ENCODE peak calls at places on chromosome 11, in five cellular contexts. Z is K562, L is transverse colon, K is sigmoid colon, D is uterus. N is an unnamed sample.
A peak's percentile ranks its signal among the peaks of the same experiment; 100 is the strongest.

GRCh38 chr11:78832226-78832947 is 257.7 kb upstream of the NARS2 start:
- DNase-seq in Z (no peak), L (no peak), K (no peak), D (no peak), N (no peak)

GRCh38 chr11:44734982-44735381 is 8.2 kb downstream of the TSPAN18 start:
- DNase-seq in Z (no peak), L (no peak), K (no peak), D (no peak), N (no peak)

GRCh38 chr11:28144808-28145207 is 36.6 kb downstream of the METTL15 start:
- DNase-seq in Z (no peak), L (no peak), K (no peak), D (no peak), N (no peak)

GRCh38 chr11:72295471-72295870 is 51.5 kb upstream of the PHOX2A start:
- DNase-seq in Z (no peak), L (no peak), K (no peak), D (no peak), N (no peak)

GRCh38 chr11:126153999-126154398 is 57.5 kb downstream of the RPUSD4 start:
- DNase-seq in Z (no peak), L (no peak), K (peak; percentile 62), D (no peak), N (no peak)

GRCh38 chr11:100525635-100526034 is 161.5 kb upstream of the ARHGAP42 start:
- DNase-seq in Z (no peak), L (no peak), K (no peak), D (no peak), N (no peak)

GRCh38 chr11:73313652-73314051 is 5.6 kb downstream of the ARHGEF17 start:
- DNase-seq in Z (no peak), L (no peak), K (no peak), D (no peak), N (no peak)

GRCh38 chr11:82682003-82682751 is 51.5 kb downstream of the FAM181B start:
- DNase-seq in Z (peak; percentile 45), L (peak; percentile 16), K (no peak), D (no peak), N (peak; percentile 29)

GRCh38 chr11:62925745-62926668 is 4.8 kb upstream of the CHRM1 start:
- DNase-seq in Z (no peak), L (no peak), K (no peak), D (no peak), N (no peak)

GRCh38 chr11:126523441-126523840 is 168.0 kb downstream of the ST3GAL4 start:
- DNase-seq in Z (no peak), L (no peak), K (peak; percentile 35), D (no peak), N (no peak)

GRCh38 chr11:65422633-65423515 is at the start of gene NEAT1:
- DNase-seq in Z (peak; percentile 78), L (peak; percentile 99), K (peak; percentile 99), D (peak; percentile 96), N (no peak)

GRCh38 chr11:36131719-36132349 is 157.4 kb downstream of the COMMD9 start:
- DNase-seq in Z (peak; percentile 45), L (peak; percentile 14), K (peak; percentile 82), D (peak; percentile 63), N (no peak)

GRCh38 chr11:4641501-4641900 is 2.3 kb upstream of the OR51E1 start:
- DNase-seq in Z (no peak), L (no peak), K (no peak), D (no peak), N (no peak)

GRCh38 chr11:114208371-114208770 is 87.8 kb upstream of the NNMT start:
- DNase-seq in Z (no peak), L (no peak), K (no peak), D (no peak), N (no peak)

GRCh38 chr11:132838621-132839020 is 693.7 kb downstream of the OPCML start:
- DNase-seq in Z (no peak), L (no peak), K (no peak), D (no peak), N (peak; percentile 13)

GRCh38 chr11:36622431-36623136 is 24.5 kb upstream of the RAG2 start:
- DNase-seq in Z (peak; percentile 7), L (no peak), K (no peak), D (no peak), N (peak; percentile 3)

GRCh38 chr11:116111546-116111945 is 607.3 kb upstream of the CADM1 start:
- DNase-seq in Z (no peak), L (no peak), K (no peak), D (no peak), N (no peak)

DNA sequence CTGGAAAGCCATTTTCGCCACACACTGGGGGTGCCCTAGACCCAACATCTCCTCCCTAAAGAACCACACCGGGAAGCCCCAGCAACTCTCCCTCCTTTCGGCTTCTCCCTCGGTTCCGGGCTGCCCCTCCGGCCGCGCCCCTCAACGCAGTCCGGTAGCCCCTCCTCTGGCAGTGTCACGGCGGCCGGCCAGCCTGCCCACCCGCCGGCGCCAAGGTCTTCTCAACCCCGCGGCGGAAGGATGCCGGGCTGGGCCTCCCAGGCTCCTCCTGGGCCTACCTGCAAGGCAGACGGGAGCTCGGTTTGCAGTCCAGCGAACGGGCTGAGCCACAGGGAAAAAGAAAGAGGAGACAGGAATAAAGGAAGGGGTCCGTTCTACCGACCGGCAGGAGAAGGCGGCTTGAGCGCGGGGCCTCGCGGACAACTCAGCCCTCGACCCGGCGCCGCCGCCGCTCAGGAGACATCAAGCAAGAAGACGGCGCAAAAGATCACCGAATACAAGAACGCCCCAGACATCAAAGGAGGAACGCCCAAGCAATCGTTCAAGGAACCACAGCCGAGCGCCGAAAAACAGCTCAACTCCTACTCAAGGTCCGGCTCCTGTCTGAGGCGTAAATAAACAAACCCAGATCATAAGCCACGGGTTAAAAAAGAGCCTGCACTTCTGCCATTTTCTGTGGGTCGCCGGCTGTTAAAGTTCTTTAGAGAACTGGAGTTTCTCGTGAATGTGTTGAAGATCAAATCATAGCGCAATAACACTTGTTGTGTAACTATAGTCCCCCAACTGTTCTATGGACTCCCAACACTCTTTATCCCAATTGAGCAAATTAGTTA is at the start of gene AMBRA1:
- DNase-seq in Z (peak; percentile 82), L (peak; percentile 91), K (peak; percentile 91), D (peak; percentile 90), N (peak; percentile 72)
- TF ChIP-seq POLR2A in Z (peak; percentile 84), L (peak; percentile 70), K (peak; percentile 51), D (peak; percentile 55), N (peak; percentile 70)

GRCh38 chr11:7512525-7513209 is 1.1 kb upstream of the PPFIBP2 start:
- DNase-seq in Z (no peak), L (peak; percentile 80), K (peak; percentile 89), D (peak; percentile 76), N (no peak)
- TF ChIP-seq POLR2A in Z (no peak), L (no peak), K (no peak), D (no peak), N (no peak)

GRCh38 chr11:843818-844692 is 1.4 kb downstream of the TSPAN4 start:
- DNase-seq in Z (peak; percentile 58), L (peak; percentile 83), K (peak; percentile 97), D (peak; percentile 90), N (peak; percentile 95)
- TF ChIP-seq POLR2A in Z (no peak), L (peak; percentile 55), K (no peak), D (peak; percentile 57), N (peak; percentile 70)

GRCh38 chr11:128506999-128507591 is 80.3 kb downstream of the ETS1 start:
- DNase-seq in Z (no peak), L (peak; percentile 88), K (peak; percentile 96), D (peak; percentile 87), N (no peak)
- TF ChIP-seq POLR2A in Z (no peak), L (peak; percentile 86), K (peak; percentile 49), D (no peak), N (peak; percentile 30)

GRCh38 chr11:64246874-64247728 is at the start of gene PPP1R14B:
- DNase-seq in Z (peak; percentile 72), L (peak; percentile 92), K (peak; percentile 93), D (peak; percentile 87), N (no peak)
- TF ChIP-seq POLR2A in Z (peak; percentile 90), L (peak; percentile 54), K (peak; percentile 32), D (peak; percentile 52), N (no peak)

DNA sequence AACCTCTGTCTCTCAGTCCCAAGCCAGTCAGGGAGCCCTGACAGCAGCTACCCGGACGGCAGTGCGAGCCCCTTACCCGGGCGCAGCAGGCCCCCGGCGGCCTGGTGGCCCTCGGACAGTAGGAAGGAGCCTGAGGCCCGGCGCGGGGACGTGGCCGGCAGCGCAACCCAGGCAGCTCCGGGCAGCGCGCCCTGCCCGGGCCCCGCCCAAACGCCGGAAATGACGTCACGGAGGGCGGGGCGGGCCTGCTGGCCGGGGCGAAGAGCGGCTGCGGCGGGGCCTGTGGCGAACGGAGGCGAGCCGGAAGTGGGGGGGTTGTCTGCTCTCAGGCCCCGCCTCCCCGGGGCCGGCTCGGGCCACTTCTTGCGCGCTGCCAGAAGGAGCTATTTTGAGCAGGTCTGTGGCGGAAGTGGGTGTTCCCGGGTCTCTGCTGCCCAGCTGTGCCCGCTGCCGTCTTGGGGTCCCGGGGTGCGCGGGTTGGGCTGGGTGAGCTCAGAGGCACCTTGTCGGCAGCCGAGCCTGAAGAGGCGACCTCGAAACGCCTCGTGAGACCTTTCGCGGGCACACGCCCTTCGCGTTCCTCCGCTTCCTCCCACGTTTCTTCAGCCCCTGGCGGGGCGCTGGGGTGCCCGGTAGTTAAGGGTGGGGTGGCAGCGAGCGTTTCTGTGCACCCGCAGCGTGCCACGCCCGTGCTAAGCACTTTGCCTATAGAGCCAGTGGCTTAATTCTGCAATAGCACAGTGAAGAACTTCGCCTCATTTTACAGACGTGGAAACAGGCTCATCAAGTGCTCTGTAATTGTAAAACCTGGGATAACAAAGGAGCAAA is at the start of gene C11orf24:
- DNase-seq in Z (peak; percentile 98), L (peak; percentile 96), K (peak; percentile 98), D (peak; percentile 95), N (peak; percentile 93)
- TF ChIP-seq POLR2A in Z (peak; percentile 95), L (peak; percentile 92), K (peak; percentile 47), D (peak; percentile 91), N (peak; percentile 88)

GRCh38 chr11:2312232-2313042 is 10.6 kb downstream of the TSPAN32 start:
- DNase-seq in Z (no peak), L (no peak), K (peak; percentile 74), D (peak; percentile 67), N (peak; percentile 94)
- TF ChIP-seq POLR2A in Z (no peak), L (no peak), K (no peak), D (no peak), N (no peak)

DNA sequence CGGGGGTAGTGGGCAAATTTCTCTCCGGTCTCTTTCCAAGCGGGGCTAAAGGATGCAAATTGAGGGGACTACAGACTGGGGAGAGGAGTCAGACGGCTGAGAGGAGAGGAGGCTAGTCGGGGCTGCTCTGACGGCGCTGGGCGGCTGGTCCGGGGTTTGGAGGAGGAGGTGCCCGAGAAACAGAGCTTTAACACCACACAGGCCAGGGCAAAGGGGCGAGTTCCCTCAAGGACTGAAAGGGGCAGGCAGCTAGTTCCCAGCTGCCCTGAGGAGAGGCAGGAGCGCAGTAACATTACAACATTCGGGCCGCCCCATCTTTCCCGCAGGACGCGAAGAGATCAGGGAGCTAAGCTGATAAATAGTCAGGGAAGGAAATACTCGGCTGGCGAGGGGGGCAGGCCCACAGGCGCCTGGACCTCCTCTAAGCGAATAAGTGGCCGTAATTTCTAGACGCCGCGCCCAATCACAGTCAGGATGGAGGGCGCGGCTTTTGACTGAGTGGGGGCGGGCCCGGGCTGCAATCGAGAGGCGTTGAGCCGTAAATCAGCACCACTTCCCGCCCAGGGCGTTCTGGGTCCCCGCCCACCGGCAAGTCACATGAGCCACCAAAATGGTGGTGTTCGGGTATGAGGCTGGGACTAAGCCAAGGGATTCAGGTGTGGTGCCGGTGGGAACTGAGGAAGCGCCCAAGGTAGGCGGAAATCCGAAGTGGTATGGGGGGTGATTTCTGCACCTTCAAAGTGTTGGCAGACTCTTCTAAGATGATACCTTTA is at the start of gene TMEM126B:
- DNase-seq in Z (peak; percentile 91), L (peak; percentile 98), K (peak; percentile 99), D (peak; percentile 97), N (peak; percentile 72)
- TF ChIP-seq POLR2A in Z (peak; percentile 90), L (peak; percentile 88), K (peak; percentile 81), D (peak; percentile 90), N (peak; percentile 85)